ENCODE peak calls at places on chromosomes 11 and 22, in five cellular contexts. X is cardiac muscle cell, T is HCT116, G is gastrocnemius medialis, U is lower lobe of right lung. P is an unnamed sample.

GRCh38 chr11:85766801-85767200 is 44.1 kb downstream of the SYTL2 start:
- DNase-seq in G (no peak), T (no peak), U (no peak), X (no peak), P (no peak)

GRCh38 chr11:59102259-59102765 is 4.7 kb upstream of the FAM111B start:
- DNase-seq in X (peak; percentile 46), U (peak; percentile 75), T (no peak), G (no peak), P (peak; percentile 42)

GRCh38 chr11:17692931-17693330 is 26.4 kb upstream of the MYOD1 start:
- DNase-seq in U (no peak), X (no peak), T (no peak), G (no peak), P (no peak)

GRCh38 chr11:5705688-5706087 is 16.1 kb downstream of the TRIM22 start:
- DNase-seq in T (no peak), U (no peak), X (no peak), G (no peak), P (no peak)

GRCh38 chr22:35554297-35554845 is 13.7 kb downstream of the RASD2 start:
- DNase-seq in G (no peak), X (no peak), T (no peak), U (no peak), P (no peak)

GRCh38 chr11:12235945-12236743 is 125.8 kb downstream of the MICAL2 start:
- DNase-seq in T (peak; percentile 32), X (peak; percentile 78), G (no peak), U (no peak), P (no peak)

GRCh38 chr11:72039108-72039850 is 40.6 kb downstream of the IL18BP start:
- DNase-seq in G (no peak), X (peak; percentile 27), T (no peak), U (peak; percentile 80), P (peak; percentile 70)

GRCh38 chr11:76639621-76640020 is 30.9 kb downstream of the LRRC32 start:
- DNase-seq in U (no peak), X (no peak), T (no peak), G (no peak), P (no peak)

GRCh38 chr22:23399367-23400285 is 180.5 kb downstream of the IGLL1 start:
- DNase-seq in T (no peak), G (no peak), U (no peak), X (no peak), P (no peak)

DNA sequence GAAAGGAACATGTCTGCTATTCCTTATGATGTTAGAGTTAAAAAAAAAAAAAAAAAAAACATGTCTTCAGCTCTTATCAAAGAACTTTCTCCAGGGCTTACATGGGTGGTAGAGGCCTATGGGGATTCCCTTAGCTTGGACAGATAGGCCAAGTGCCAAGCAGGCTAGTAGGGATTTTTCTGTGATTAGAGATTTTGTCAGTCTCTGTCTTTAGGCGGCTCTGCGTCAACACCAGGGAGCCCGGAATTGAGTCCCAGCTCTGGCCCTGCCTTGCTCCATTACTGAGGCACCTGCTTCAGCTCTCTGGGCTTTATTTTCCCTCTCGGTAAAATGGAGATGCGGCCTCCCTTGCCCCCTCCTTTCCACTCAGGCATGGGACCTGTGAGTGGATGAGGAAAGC is 13.1 kb downstream of the CRY2 start:
- DNase-seq in X (no peak), U (no peak), G (no peak), T (no peak), P (no peak)
- H3K4me1 ChIP-seq in X (peaks cover 23% of the 10 kb centered on the region), U (peaks cover 55% of the 10 kb centered on the region), G (peaks cover 61% of the 10 kb centered on the region), T (peaks cover 5% of the 10 kb centered on the region), P (peaks cover 30% of the 10 kb centered on the region)

GRCh38 chr11:121463689-121464335 is 11.0 kb upstream of the SORL1-AS1 start:
- DNase-seq in X (no peak), T (no peak), U (no peak), G (no peak), P (no peak)
- H3K4me1 ChIP-seq in X (peaks cover 18% of the 10 kb centered on the region), T (peaks cover 70% of the 10 kb centered on the region), U (peaks cover 41% of the 10 kb centered on the region), G (no peaks in the 10 kb centered on the region), P (peaks cover 2% of the 10 kb centered on the region)

DNA sequence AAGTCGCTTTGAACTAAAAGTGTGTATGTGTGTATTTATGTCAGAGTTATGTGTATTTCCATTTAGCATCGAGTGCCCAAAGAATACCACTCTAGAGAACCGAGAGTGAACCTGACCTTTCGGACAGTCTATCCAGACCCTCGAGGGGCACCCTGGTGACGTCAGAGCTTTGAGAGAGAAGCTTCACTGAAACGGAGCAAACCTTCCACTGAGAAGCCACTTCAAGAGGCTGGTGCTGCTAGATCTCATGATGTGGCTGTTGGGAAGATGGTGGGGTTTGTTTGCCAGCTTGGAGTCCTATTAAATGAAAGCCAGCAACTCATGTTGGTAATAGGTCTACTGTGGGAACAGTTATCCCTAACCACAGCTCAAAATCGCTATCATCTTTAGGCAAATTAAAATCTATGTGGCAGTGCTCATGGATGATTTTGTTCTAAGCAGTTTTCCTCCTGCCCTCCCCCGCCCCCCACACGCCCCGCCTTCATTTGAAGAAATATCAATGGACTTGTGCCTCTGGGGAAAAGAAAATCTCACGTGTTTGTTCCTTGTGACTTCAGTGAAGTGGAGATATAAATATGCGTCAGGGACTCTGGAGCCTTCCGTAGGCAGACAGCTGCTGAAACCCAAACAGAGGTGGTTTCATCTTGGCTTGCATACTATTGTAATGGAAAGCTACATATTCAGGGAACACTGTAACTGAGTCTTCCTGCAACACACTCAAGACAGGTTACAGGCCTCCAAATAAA is 22.4 kb upstream of the C11orf96 start:
- DNase-seq in X (peak; percentile 77), G (no peak), T (no peak), U (no peak), P (no peak)
- H3K4me1 ChIP-seq in X (peaks cover 5% of the 10 kb centered on the region), G (peaks cover 26% of the 10 kb centered on the region), T (peaks cover 21% of the 10 kb centered on the region), U (peaks cover 40% of the 10 kb centered on the region), P (peaks cover 17% of the 10 kb centered on the region)

DNA sequence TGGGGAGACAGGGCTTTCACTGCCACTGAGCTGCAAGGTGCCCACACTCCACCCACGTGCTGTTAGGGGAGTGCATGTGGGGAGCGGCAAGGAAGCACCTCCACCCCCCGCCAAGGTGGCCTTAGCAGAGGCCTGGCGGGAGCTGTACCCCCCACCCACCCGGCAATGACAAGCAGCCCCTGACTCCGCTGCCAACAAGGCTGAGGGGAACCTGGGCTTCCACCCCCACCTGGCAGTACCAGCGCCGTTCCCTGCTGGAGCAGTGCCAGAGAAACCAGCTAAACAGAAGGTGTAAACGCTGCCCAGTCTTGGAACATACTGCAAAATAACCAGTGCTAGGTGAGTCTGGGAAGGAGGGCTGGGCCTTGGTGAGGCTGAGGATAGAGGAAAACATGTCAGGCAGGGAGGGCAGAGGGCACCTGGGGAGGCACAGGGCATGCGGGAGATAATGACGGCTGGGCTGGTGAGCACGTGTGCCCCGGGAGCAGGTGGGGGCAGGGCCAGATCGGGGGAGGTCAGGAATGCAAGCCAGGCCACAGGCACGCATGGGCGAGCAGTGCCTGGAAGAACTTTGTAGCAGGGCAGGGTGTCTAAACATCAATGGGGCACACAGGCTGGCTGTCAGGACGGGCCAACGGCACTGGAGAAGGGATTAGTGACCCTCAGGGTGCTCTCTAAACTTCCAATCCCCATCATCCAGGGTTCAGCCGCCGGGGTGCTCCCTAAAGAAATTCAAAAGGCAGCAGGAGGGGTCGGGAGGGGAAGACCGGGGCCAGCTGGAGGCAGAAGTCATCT is 6.6 kb downstream of the CERK start:
- DNase-seq in U (peak; percentile 66), G (peak; percentile 48), T (no peak), X (no peak), P (peak; percentile 66)
- H3K4me1 ChIP-seq in U (peaks cover 62% of the 10 kb centered on the region), G (peaks cover 69% of the 10 kb centered on the region), T (peaks cover 18% of the 10 kb centered on the region), X (peaks cover 24% of the 10 kb centered on the region), P (peaks cover 33% of the 10 kb centered on the region)

GRCh38 chr22:38238519-38239051 is 34.2 kb downstream of the TMEM184B start:
- DNase-seq in X (peak; percentile 68), T (no peak), G (no peak), U (no peak), P (peak; percentile 53)
- H3K4me1 ChIP-seq in X (peaks cover 21% of the 10 kb centered on the region), T (peaks cover 48% of the 10 kb centered on the region), G (peaks cover 64% of the 10 kb centered on the region), U (peaks cover 48% of the 10 kb centered on the region), P (peaks cover 4% of the 10 kb centered on the region)

GRCh38 chr22:29883045-29883830 is at the start of gene MTMR3:
- DNase-seq in X (peak; percentile 94), U (peak; percentile 96), T (peak; percentile 72), G (peak; percentile 87), P (peak; percentile 98)

GRCh38 chr22:29883831-29884139 is 811 bp downstream of the MTMR3 start:
- DNase-seq in U (no peak), G (no peak), X (no peak), T (no peak), P (no peak)

GRCh38 chr22:29886601-29887000 is 3.6 kb downstream of the MTMR3 start:
- DNase-seq in T (no peak), X (peak; percentile 16), G (no peak), U (no peak), P (no peak)

GRCh38 chr22:29887358-29887757 is 4.4 kb downstream of the MTMR3 start:
- DNase-seq in G (no peak), T (no peak), U (no peak), X (no peak), P (no peak)

GRCh38 chr22:29885610-29886009 is 2.6 kb downstream of the MTMR3 start:
- DNase-seq in T (no peak), U (no peak), G (no peak), X (no peak), P (no peak)
- H3K4me1 ChIP-seq in T (peaks cover 12% of the 10 kb centered on the region), U (peaks cover 40% of the 10 kb centered on the region), G (peaks cover 60% of the 10 kb centered on the region), X (peaks cover 19% of the 10 kb centered on the region), P (peaks cover 2% of the 10 kb centered on the region)

GRCh38 chr22:29628982-29629381 is 25.5 kb downstream of the NF2 start:
- DNase-seq in G (no peak), T (no peak), U (no peak), X (no peak), P (no peak)
- H3K4me1 ChIP-seq in G (peaks cover 17% of the 10 kb centered on the region), T (peaks cover 37% of the 10 kb centered on the region), U (peaks cover 42% of the 10 kb centered on the region), X (no peaks in the 10 kb centered on the region), P (peaks cover 9% of the 10 kb centered on the region)

GRCh38 chr11:93736129-93736528 is 5.2 kb downstream of the TAF1D start:
- DNase-seq in G (no peak), T (no peak), X (peak; percentile 38), U (no peak), P (no peak)
- H3K4me1 ChIP-seq in G (peaks cover 34% of the 10 kb centered on the region), T (peaks cover 26% of the 10 kb centered on the region), X (peaks cover 16% of the 10 kb centered on the region), U (peaks cover 49% of the 10 kb centered on the region), P (peaks cover 7% of the 10 kb centered on the region)

GRCh38 chr11:46676436-46677158 is 23.8 kb downstream of the ARHGAP1 start:
- DNase-seq in U (no peak), G (no peak), X (no peak), T (no peak), P (peak; percentile 72)

GRCh38 chr11:46678741-46679130 is 21.7 kb downstream of the ARHGAP1 start:
- DNase-seq in T (no peak), G (no peak), U (no peak), X (no peak), P (no peak)

GRCh38 chr11:46679252-46680163 is 20.9 kb downstream of the ARHGAP1 start:
- DNase-seq in U (no peak), T (no peak), G (no peak), X (no peak), P (peak; percentile 43)

GRCh38 chr11:46677169-46677568 is 23.2 kb downstream of the ARHGAP1 start:
- DNase-seq in G (no peak), U (no peak), T (no peak), X (no peak), P (no peak)

GRCh38 chr11:46677991-46678740 is 22.3 kb downstream of the ARHGAP1 start:
- DNase-seq in X (no peak), T (no peak), U (no peak), G (no peak), P (no peak)
- H3K4me1 ChIP-seq in X (peaks cover 14% of the 10 kb centered on the region), T (peaks cover 11% of the 10 kb centered on the region), U (peaks cover 37% of the 10 kb centered on the region), G (peaks cover 22% of the 10 kb centered on the region), P (peaks cover 17% of the 10 kb centered on the region)

GRCh38 chr22:30351226-30351625 is 5.5 kb downstream of the SF3A1 start:
- DNase-seq in G (no peak), T (no peak), X (no peak), U (no peak), P (no peak)
- H3K4me1 ChIP-seq in G (peaks cover 25% of the 10 kb centered on the region), T (peaks cover 17% of the 10 kb centered on the region), X (peaks cover 3% of the 10 kb centered on the region), U (peaks cover 51% of the 10 kb centered on the region), P (peaks cover 13% of the 10 kb centered on the region)